ENCODE peak calls at places on chromosome 4, in nine cellular contexts. L, P, Y, J, E, S, H, U and M are unnamed samples.

GRCh38 chr4:44869222-44869882 is 143.0 kb upstream of the GNPDA2 start:
- DNase-seq in U (no peak), E (peak; percentile 2), H (no peak), Y (no peak), J (no peak), S (peak; percentile 44), P (no peak), L (no peak), M (no peak)

GRCh38 chr4:6200922-6201362 is 593 bp upstream of the JAKMIP1 start:
- DNase-seq in E (no peak), P (no peak), H (no peak), U (no peak), J (peak; percentile 31), S (no peak), L (peak; percentile 34), Y (no peak), M (no peak)

GRCh38 chr4:87853108-87853507 is 20.3 kb downstream of the MEPE start:
- DNase-seq in U (peak; percentile 45), H (peak; percentile 13), Y (peak; percentile 41), J (peak; percentile 33), L (peak; percentile 60), S (peak; percentile 79), P (peak; percentile 75), E (peak; percentile 64), M (peak; percentile 75)

GRCh38 chr4:54433686-54434085 is 204.6 kb downstream of the PDGFRA start:
- DNase-seq in H (peak; percentile 11), Y (no peak), P (peak; percentile 45), L (no peak), U (peak; percentile 3), S (peak; percentile 72), E (peak; percentile 46), J (no peak), M (peak; percentile 56)

GRCh38 chr4:94419549-94419948 is 32.2 kb upstream of the PDLIM5 start:
- DNase-seq in S (no peak), U (no peak), J (no peak), E (no peak), P (no peak), L (no peak), H (no peak), Y (no peak), M (no peak)

GRCh38 chr4:155433636-155434360 is 57.0 kb upstream of the MAP9 start:
- DNase-seq in J (no peak), L (no peak), Y (peak; percentile 34), U (no peak), P (peak; percentile 21), E (peak; percentile 57), H (no peak), S (no peak), M (no peak)

GRCh38 chr4:60805500-60806313 is 394.4 kb upstream of the ADGRL3 start:
- DNase-seq in E (peak; percentile 0), U (no peak), L (peak; percentile 32), P (peak; percentile 61), S (peak; percentile 80), Y (no peak), H (peak; percentile 1), J (peak; percentile 23), M (peak; percentile 63)

GRCh38 chr4:83561381-83561780 is 25.5 kb downstream of the GPAT3 start:
- DNase-seq in Y (peak; percentile 91), S (no peak), J (no peak), H (no peak), P (peak; percentile 63), L (peak; percentile 55), E (peak; percentile 51), U (peak; percentile 80), M (no peak)

GRCh38 chr4:69098470-69098869 is 2.2 kb downstream of the UGT2B7 start:
- DNase-seq in E (no peak), J (no peak), U (no peak), L (peak; percentile 93), S (no peak), P (no peak), H (no peak), Y (no peak), M (no peak)

GRCh38 chr4:15779336-15779735 is 1.2 kb downstream of the CD38 start:
- DNase-seq in U (no peak), P (peak; percentile 67), E (peak; percentile 74), H (no peak), Y (no peak), S (peak; percentile 81), L (peak; percentile 46), J (no peak), M (peak; percentile 45)

GRCh38 chr4:145808021-145808650 is 128.2 kb downstream of the C4orf51 start:
- DNase-seq in P (peak; percentile 90), Y (peak; percentile 96), S (peak; percentile 55), J (no peak), L (peak; percentile 85), U (peak; percentile 96), H (peak; percentile 30), E (peak; percentile 97), M (no peak)

GRCh38 chr4:188403272-188403671 is 264.0 kb downstream of the TRIML1 start:
- DNase-seq in S (peak; percentile 63), P (no peak), E (no peak), U (no peak), J (no peak), Y (no peak), L (no peak), H (no peak), M (peak; percentile 54)

GRCh38 chr4:69707807-69708206 is 52.6 kb downstream of the SULT1B1 start:
- DNase-seq in L (no peak), S (no peak), E (no peak), Y (peak; percentile 37), H (no peak), U (no peak), J (no peak), P (no peak), M (no peak)

GRCh38 chr4:30924521-30924920 is 204.4 kb downstream of the PCDH7 start:
- DNase-seq in L (no peak), S (no peak), Y (no peak), P (peak; percentile 35), E (no peak), U (no peak), H (no peak), J (no peak), M (no peak)

DNA sequence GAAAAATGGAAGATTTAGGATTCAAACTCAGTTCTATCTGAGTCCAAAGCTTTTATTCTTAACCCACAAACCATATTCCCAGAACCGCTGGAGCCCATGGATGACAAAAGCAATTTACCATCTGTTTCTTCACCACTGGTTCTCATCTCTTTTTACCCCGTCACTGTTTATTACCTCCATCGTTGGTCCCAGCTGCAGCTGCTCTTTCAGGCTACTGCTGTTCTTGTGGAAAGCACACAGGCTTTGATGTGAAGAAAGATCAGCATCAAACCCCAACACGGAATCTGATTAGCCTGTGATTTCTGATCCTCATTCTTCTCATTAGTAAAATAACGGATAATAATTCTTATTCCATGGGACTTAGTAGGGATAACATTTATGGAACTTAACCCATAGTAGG is 9.5 kb downstream of the FBXO8 start:
- DNase-seq in Y (no peak), U (no peak), S (no peak), P (no peak), H (no peak), J (no peak), E (no peak), L (no peak), M (no peak)
- H3K27ac ChIP-seq in Y (no peak overlapping the region), U (no peak overlapping the region), S (no peak overlapping the region), P (no peak overlapping the region), H (no peak overlapping the region), J (no peak overlapping the region), E (no peak overlapping the region), L (no peak overlapping the region), M (no peak overlapping the region)

DNA sequence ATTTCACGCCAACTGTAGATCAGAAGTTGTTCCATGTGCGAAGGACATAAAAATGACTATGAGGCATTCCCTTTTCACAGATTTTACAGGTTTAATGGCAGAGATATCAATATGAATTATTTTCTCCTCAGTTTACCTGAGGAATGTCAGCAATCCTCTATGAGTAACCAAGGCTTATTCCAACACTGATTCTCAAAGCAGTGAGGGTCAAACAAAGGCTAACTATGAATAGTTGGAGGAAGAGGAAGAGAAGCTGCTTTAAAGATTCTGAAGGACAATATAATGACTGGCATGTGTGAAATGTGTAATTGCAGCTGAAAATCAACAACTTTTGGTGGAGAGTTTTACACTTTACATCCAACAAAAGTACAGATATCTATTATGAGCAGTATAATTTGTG is 29.1 kb downstream of the NAF1 start:
- DNase-seq in S (no peak), Y (no peak), L (no peak), H (no peak), P (no peak), E (no peak), U (no peak), J (no peak), M (no peak)
- H3K36me3 ChIP-seq in S (peaks cover 4% of the 10 kb centered on the region), Y (no peaks in the 10 kb centered on the region), L (peaks cover 31% of the 10 kb centered on the region), H (peaks cover 74% of the 10 kb centered on the region), P (no peaks in the 10 kb centered on the region), E (peaks cover 15% of the 10 kb centered on the region), U (peaks cover 8% of the 10 kb centered on the region), J (peaks cover 76% of the 10 kb centered on the region), M (peaks cover 78% of the 10 kb centered on the region)

DNA sequence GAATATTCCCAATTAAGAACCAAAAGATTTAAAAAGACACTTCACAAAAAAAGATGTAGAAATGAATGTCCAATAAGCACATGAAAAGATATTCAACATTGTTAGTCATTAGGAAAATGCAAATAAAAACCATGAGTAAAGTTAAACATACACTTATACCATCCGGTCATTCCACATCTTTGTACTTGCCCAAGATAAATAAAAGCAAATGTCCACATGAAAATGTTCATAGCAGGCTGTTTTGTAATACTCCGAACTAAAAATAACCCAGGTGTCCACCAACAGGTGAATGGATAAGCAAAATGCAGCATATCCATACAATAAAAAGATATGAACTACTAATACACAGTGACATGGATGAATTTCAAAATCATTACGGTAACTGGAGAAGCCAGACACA is 28.6 kb upstream of the ZCCHC4 start:
- DNase-seq in J (no peak), U (no peak), E (no peak), H (no peak), L (peak; percentile 47), Y (peak; percentile 51), S (no peak), P (no peak), M (no peak)
- H2AFZ ChIP-seq in J (no peak overlapping the region), U (no peak overlapping the region), E (no peak overlapping the region), H (no peak overlapping the region), L (no peak overlapping the region), Y (no peak overlapping the region), S (no peak overlapping the region), P (no peak overlapping the region), M (no peak overlapping the region)

DNA sequence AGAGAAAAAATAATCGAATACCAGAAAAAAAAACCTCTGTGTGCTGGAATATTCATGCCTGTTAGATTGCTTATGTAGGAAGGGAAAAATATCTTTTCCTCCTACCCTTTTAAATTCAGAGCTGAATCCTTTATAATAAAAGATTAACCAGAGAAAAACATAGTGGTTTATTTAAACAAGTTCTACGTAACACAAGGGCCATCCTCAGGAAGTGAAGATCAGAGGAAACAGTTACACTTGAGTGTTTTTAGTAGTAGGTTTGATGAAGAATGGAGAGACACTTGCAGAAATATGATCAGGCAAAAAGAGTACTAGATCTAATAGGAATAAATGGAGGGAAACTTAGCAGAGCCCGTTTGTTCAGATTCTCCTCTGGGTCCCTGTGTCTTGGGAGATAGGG is 66.3 kb downstream of the TMEM156 start:
- DNase-seq in S (no peak), U (no peak), J (no peak), P (no peak), E (no peak), Y (no peak), L (no peak), H (no peak), M (no peak)
- H3K27ac ChIP-seq in S (no peak overlapping the region), U (no peak overlapping the region), J (no peak overlapping the region), P (no peak overlapping the region), E (no peak overlapping the region), Y (peak overlapping the region; percentile 87), L (no peak overlapping the region), H (no peak overlapping the region), M (no peak overlapping the region)